ENCODE peak calls at places on chromosomes 13 and 19, in four cellular contexts. S is thyroid gland, C is Peyer's patch, V is esophagus squamous epithelium. M is an unnamed sample. For H3K4me1, the result is how much of the 10 kb centered on the place peaks cover.

GRCh38 chr19:8567522-8568172 is 9.6 kb downstream of the MYO1F start:
- DNase-seq in S (no peak), C (no peak), V (no peak), M (peak)

GRCh38 chr13:69595181-69595580 is 512.4 kb upstream of the ATXN8OS start:
- DNase-seq in S (no peak), V (no peak), C (no peak), M (no peak)

GRCh38 chr13:110850006-110850405 is 64.9 kb downstream of the ANKRD10 start:
- DNase-seq in S (no peak), C (no peak), V (no peak), M (no peak)

GRCh38 chr19:33241530-33242101 is 16.0 kb upstream of the SLC7A10 start:
- DNase-seq in C (peak), V (no peak), S (peak), M (no peak)

GRCh38 chr13:95184317-95184716 is 116.9 kb downstream of the ABCC4 start:
- DNase-seq in V (no peak), S (no peak), C (no peak), M (no peak)

GRCh38 chr19:28394705-28395104 is 818.2 kb downstream of the UQCRFS1 start:
- DNase-seq in V (no peak), S (no peak), C (no peak), M (no peak)

GRCh38 chr13:33272531-33273124 is 12.9 kb downstream of the STARD13 start:
- DNase-seq in S (no peak), V (no peak), C (no peak), M (no peak)

GRCh38 chr13:30334663-30335386 is 27.5 kb upstream of the KATNAL1 start:
- DNase-seq in S (no peak), C (no peak), V (no peak), M (no peak)

GRCh38 chr19:20423381-20424207 is 142.0 kb downstream of the ZNF737 start:
- DNase-seq in V (no peak), S (peak), C (peak), M (peak)

GRCh38 chr19:32343550-32344262 is 1.7 kb upstream of the ZNF507 start:
- DNase-seq in S (no peak), V (no peak), C (no peak), M (no peak)

GRCh38 chr13:39210961-39211534 is 172.8 kb downstream of the NHLRC3 start:
- DNase-seq in C (no peak), S (no peak), V (no peak), M (no peak)

GRCh38 chr13:32403108-32403507 is 24.8 kb downstream of the N4BP2L1 start:
- DNase-seq in C (no peak), S (no peak), V (no peak), M (no peak)

GRCh38 chr13:38990693-38991092 is at the start of gene STOML3:
- DNase-seq in V (no peak), C (no peak), S (no peak), M (no peak)

GRCh38 chr19:10829967-10830366 is 6.0 kb downstream of the TMED1 start:
- DNase-seq in V (no peak), S (no peak), C (no peak), M (no peak)

GRCh38 chr19:6720369-6721112 is at the start of gene C3:
- DNase-seq in S (no peak), C (no peak), V (no peak), M (peak)

GRCh38 chr13:99792079-99792921 is 179.3 kb downstream of the ZIC5 start:
- DNase-seq in V (no peak), C (no peak), S (no peak), M (no peak)

GRCh38 chr13:113897161-113897560 is 33.3 kb upstream of the GAS6 start:
- DNase-seq in S (no peak), V (no peak), C (no peak), M (no peak)

GRCh38 chr13:29548722-29549446 is 46.6 kb downstream of the SLC7A1 start:
- DNase-seq in V (no peak), S (peak), C (no peak), M (no peak)

GRCh38 chr13:93248627-93249047 is 22.0 kb downstream of the GPC6 start:
- DNase-seq in C (no peak), S (peak), V (no peak), M (no peak)

GRCh38 chr13:51283361-51283760 is 56.1 kb upstream of the SERPINE3 start:
- DNase-seq in S (no peak), V (no peak), C (no peak), M (no peak)

GRCh38 chr13:99572921-99573320 is 71.6 kb downstream of the TM9SF2 start:
- DNase-seq in S (peak), V (no peak), C (no peak), M (no peak)

GRCh38 chr13:79987761-79988160 is 353.2 kb downstream of the SPRY2 start:
- DNase-seq in C (no peak), S (no peak), V (no peak), M (no peak)

GRCh38 chr19:1512671-1513491 is at the start of gene ADAMTSL5:
- DNase-seq in S (no peak), C (peak), V (no peak), M (no peak)

GRCh38 chr13:101757446-101758039 is 305.1 kb downstream of the ITGBL1 start:
- DNase-seq in S (no peak), V (no peak), C (no peak), M (no peak)

GRCh38 chr19:23310729-23311211 is 60.6 kb upstream of the ZNF724 start:
- DNase-seq in V (no peak), C (no peak), S (no peak), M (no peak)

GRCh38 chr19:8367327-8368001 is 3.5 kb downstream of the ANGPTL4 start:
- DNase-seq in C (peak), S (peak), V (no peak), M (peak)

GRCh38 chr13:92719868-92720267 is 506.7 kb upstream of the GPC6 start:
- DNase-seq in V (no peak), S (no peak), C (no peak), M (no peak)

GRCh38 chr19:46861691-46862503 is 1.1 kb downstream of the ARHGAP35 start:
- DNase-seq in C (no peak), V (no peak), S (peak), M (no peak)

GRCh38 chr19:4693471-4694121 is 23.5 kb upstream of the MYDGF start:
- DNase-seq in V (no peak), S (no peak), C (no peak), M (no peak)

GRCh38 chr19:20186163-20186562 is 19.1 kb downstream of the ZNF486 start:
- DNase-seq in S (no peak), C (no peak), V (no peak), M (no peak)

GRCh38 chr13:50940509-50940908 is 30.9 kb downstream of the RNASEH2B start:
- DNase-seq in S (no peak), C (no peak), V (no peak), M (no peak)

GRCh38 chr13:26722321-26722720 is 38.3 kb downstream of the GPR12 start:
- DNase-seq in C (no peak), V (no peak), S (no peak), M (no peak)

GRCh38 chr13:75761373-75761772 is 125.2 kb downstream of the LMO7 start:
- DNase-seq in S (no peak), V (no peak), C (no peak), M (no peak)

GRCh38 chr13:64723735-64724134 is 2506.4 kb downstream of the PCDH9 start:
- DNase-seq in S (no peak), C (no peak), V (no peak), M (peak)

GRCh38 chr19:4068058-4068966 is 1.6 kb upstream of the ZBTB7A start:
- DNase-seq in V (no peak), C (peak), S (no peak), M (no peak)

GRCh38 chr19:5128932-5129389 is 160.0 kb downstream of the KDM4B start:
- DNase-seq in S (peak), C (no peak), V (no peak), M (peak)

GRCh38 chr13:49567501-49567900 is 17.9 kb downstream of the RCBTB1 start:
- DNase-seq in S (peak), V (no peak), C (no peak), M (no peak)

GRCh38 chr13:90526711-90527110 is 820.8 kb upstream of the MIR17HG start:
- DNase-seq in S (no peak), C (no peak), V (no peak), M (no peak)

GRCh38 chr13:46759861-46760260 is 37.1 kb downstream of the ESD start:
- DNase-seq in V (no peak), C (no peak), S (no peak), M (no peak)

GRCh38 chr13:42398542-42398941 is 126.6 kb downstream of the AKAP11 start:
- DNase-seq in S (no peak), V (no peak), C (no peak), M (no peak)

GRCh38 chr13:42395066-42395821 is 123.3 kb downstream of the AKAP11 start:
- DNase-seq in V (no peak), C (no peak), S (no peak), M (no peak)

GRCh38 chr13:42394361-42395065 is 122.6 kb downstream of the AKAP11 start:
- DNase-seq in S (no peak), V (no peak), C (no peak), M (peak)

GRCh38 chr13:42396901-42397670 is 125.1 kb downstream of the AKAP11 start:
- DNase-seq in S (no peak), C (no peak), V (no peak), M (no peak)

DNA sequence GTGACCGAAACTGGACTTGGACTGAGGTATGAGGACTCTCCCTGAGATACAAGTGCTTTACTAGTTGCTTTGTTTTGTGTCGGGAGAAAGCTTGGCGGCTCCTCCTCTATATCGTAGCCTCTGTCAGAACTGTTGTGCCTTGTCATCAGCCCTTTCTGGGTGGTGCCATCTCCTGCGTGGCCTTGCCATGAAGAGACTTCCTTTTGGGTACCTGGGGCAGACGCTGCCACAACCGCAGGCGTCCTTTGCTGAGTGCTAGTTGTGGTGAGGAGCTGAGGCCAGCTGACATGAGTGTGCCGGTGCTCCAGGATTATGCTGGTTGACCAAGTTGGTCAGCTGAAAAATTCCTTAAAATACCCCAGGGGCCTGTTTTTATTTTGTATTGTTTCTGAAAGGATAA is 124.5 kb downstream of the AKAP11 start:
- DNase-seq in V (no peak), S (no peak), C (no peak), M (no peak)
- H3K4me1 ChIP-seq in V (under half), S (under half), C (under half), M (under half)

GRCh38 chr19:50333235-50333736 is 4.1 kb upstream of the KCNC3 start:
- DNase-seq in S (peak), C (peak), V (peak), M (peak)
- TF ChIP-seq POLR2A in S (peak), C (no peak), V (no peak), M (no peak)

GRCh38 chr13:42685762-42686560 is 95.4 kb upstream of the FAM216B start:
- DNase-seq in V (no peak), C (no peak), S (no peak), M (no peak)

GRCh38 chr13:42681394-42681793 is 100.0 kb upstream of the FAM216B start:
- DNase-seq in C (no peak), S (no peak), V (no peak), M (no peak)

GRCh38 chr13:42680748-42681147 is 100.6 kb upstream of the FAM216B start:
- DNase-seq in S (no peak), C (no peak), V (no peak), M (no peak)

DNA sequence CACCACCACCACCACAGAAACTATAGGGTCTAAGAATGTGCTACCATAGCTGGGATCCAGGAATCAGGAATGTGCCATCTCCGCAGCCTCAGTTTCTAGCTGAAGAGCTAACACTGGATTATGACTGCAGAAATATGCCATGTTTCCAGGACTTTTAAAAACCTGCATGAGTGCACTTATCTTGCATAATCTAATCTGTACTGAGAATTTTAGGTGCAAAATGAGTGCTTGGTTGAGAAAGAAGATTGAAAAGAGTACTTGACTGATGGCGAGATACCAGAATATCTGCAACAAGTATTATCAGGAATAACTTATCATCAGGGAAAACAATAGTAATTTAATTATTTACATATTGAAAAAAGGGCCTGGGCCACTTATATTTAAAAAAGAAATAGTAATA is 97.2 kb upstream of the FAM216B start:
- DNase-seq in S (no peak), V (no peak), C (no peak), M (no peak)
- H3K4me1 ChIP-seq in S (under half), V (under half), C (under half), M (under half)

GRCh38 chr19:13957107-13957506 is 4.8 kb downstream of the DCAF15 start:
- DNase-seq in S (no peak), C (no peak), V (no peak), M (no peak)
- TF ChIP-seq POLR2A in S (no peak), C (no peak), V (no peak), M (no peak)

M was measured in adrenal gland.